ENCODE peak calls at places on chromosomes 7 and 10, in seven cellular contexts. A, N, T, B, V, F and L are unnamed samples. For H3K4me1, the result is how much of the 10 kb centered on the place peaks cover.

GRCh38 chr10:118773041-118773440 is 18.3 kb upstream of the CACUL1 start:
- DNase-seq in V (no peak), F (no peak), N (no peak), A (no peak), T (no peak), B (no peak), L (no peak)

GRCh38 chr7:120966961-120967360 is 16.4 kb downstream of the ING3 start:
- DNase-seq in A (no peak), V (no peak), T (no peak), B (no peak), N (no peak), F (no peak), L (no peak)

GRCh38 chr7:27992755-27993478 is 187.7 kb downstream of the JAZF1 start:
- DNase-seq in N (no peak), T (no peak), A (no peak), B (no peak), F (no peak), V (no peak), L (no peak)

GRCh38 chr10:128627811-128628210 is 501.6 kb upstream of the MKI67 start:
- DNase-seq in A (no peak), B (no peak), N (no peak), V (no peak), T (no peak), F (no peak), L (no peak)

GRCh38 chr10:124943301-124944092 is 1.6 kb downstream of the ZRANB1 start:
- DNase-seq in N (no peak), V (no peak), B (no peak), F (no peak), T (no peak), A (no peak), L (no peak)

GRCh38 chr7:33130184-33130583 is 820 bp downstream of the BBS9 start:
- DNase-seq in N (no peak), B (no peak), T (no peak), A (no peak), F (no peak), V (no peak), L (no peak)

GRCh38 chr10:100067466-100067865 is 14.2 kb downstream of the CPN1 start:
- DNase-seq in N (no peak), V (no peak), T (no peak), A (no peak), F (no peak), B (no peak), L (no peak)

GRCh38 chr10:64041989-64042490 is 520.8 kb downstream of the REEP3 start:
- DNase-seq in A (no peak), F (no peak), B (no peak), N (no peak), T (no peak), V (no peak), L (no peak)

GRCh38 chr7:69772699-69773436 is 174.6 kb downstream of the AUTS2 start:
- DNase-seq in F (no peak), A (no peak), B (no peak), N (no peak), V (peak), T (no peak), L (no peak)

GRCh38 chr10:14833106-14833505 is 4.7 kb downstream of the CDNF start:
- DNase-seq in F (no peak), T (no peak), N (no peak), A (no peak), V (no peak), B (no peak), L (no peak)

GRCh38 chr10:3887885-3888476 is 103.0 kb upstream of the KLF6 start:
- DNase-seq in F (peak), A (peak), B (peak), V (peak), N (no peak), T (peak), L (no peak)

GRCh38 chr7:107528461-107528860 is 35.3 kb downstream of the COG5 start:
- DNase-seq in B (no peak), A (no peak), T (no peak), F (no peak), V (no peak), N (no peak), L (no peak)

GRCh38 chr10:91350651-91351081 is 59.5 kb upstream of the HECTD2 start:
- DNase-seq in V (no peak), B (no peak), F (no peak), T (no peak), A (no peak), N (no peak), L (no peak)

GRCh38 chr10:121527690-121528089 is 70.6 kb downstream of the FGFR2 start:
- DNase-seq in V (peak), T (peak), A (no peak), N (no peak), B (peak), F (no peak), L (no peak)

GRCh38 chr7:2978403-2978802 is 65.3 kb downstream of the CARD11 start:
- DNase-seq in F (peak), N (peak), A (no peak), V (no peak), T (no peak), B (no peak), L (peak)

GRCh38 chr10:70693619-70694286 is 21.4 kb downstream of the ADAMTS14 start:
- DNase-seq in F (no peak), A (no peak), B (no peak), N (peak), T (peak), V (peak), L (peak)

GRCh38 chr10:70756710-70757360 is 28.3 kb downstream of the TBATA start:
- DNase-seq in V (no peak), N (no peak), A (no peak), B (no peak), T (no peak), F (no peak), L (no peak)

GRCh38 chr10:64070241-64070640 is 549.0 kb downstream of the REEP3 start:
- DNase-seq in V (no peak), N (no peak), B (no peak), F (no peak), T (no peak), A (no peak), L (no peak)

GRCh38 chr7:157543276-157543675 is 206.5 kb downstream of the DNAJB6 start:
- DNase-seq in A (no peak), N (no peak), T (no peak), V (peak), F (no peak), B (no peak), L (no peak)

GRCh38 chr10:89032141-89032814 is 41.7 kb downstream of the FAS start:
- DNase-seq in V (no peak), N (no peak), B (no peak), F (no peak), T (no peak), A (peak), L (peak)

GRCh38 chr7:51160990-51161615 is 155.5 kb downstream of the COBL start:
- DNase-seq in B (peak), N (peak), V (peak), T (peak), F (peak), A (no peak), L (peak)

GRCh38 chr7:24609059-24609458 is 35.8 kb downstream of the PALS2 start:
- DNase-seq in A (no peak), B (no peak), T (no peak), N (no peak), V (no peak), F (no peak), L (no peak)

GRCh38 chr7:1650363-1651030 is 19.6 kb upstream of the ELFN1 start:
- DNase-seq in V (no peak), F (no peak), T (no peak), A (no peak), B (no peak), N (no peak), L (peak)

DNA sequence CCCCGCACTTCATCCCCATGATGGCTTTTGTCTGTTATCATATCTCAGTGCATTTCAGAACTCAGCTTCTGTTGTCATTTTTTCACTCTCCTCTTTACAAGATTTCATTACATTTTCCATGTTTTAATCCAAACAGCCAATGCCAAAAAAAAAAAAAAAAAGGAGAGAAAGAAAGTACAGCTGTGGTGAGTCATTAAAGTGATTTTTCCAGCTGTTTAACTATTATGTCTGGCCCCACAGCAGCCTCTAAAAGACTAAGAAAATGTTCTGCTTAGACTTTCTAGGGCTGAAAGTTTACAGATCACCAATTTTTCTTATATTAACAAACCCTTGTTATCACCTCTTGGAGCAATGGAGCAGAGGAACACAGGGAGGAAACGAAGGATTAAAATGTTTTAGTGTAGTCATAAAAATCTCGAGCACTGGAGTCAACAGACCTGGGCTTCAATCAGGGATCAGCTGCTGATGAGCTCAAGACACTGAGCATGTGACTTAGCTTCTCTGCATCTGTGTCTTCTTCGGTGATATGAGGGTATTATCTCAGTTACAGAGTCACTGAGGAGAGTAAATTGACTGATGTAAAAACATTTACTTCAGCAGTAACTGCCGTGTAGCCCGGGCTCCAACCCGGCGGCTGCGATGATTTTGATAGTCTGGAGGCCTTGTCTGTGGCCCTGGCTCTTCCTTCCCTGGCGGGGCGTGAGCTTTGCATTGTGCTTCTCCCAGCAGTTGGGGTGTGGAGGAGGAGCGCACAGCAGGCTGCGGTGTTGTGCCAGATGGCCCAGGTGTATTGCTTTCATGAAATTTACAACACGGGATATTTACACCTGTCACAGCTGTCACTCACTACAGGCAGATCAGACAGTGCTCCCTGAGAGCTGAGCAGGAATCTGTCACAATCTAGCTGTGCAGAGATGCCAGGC is 298.2 kb upstream of the FZD8 start:
- DNase-seq in V (no peak), A (no peak), B (no peak), F (no peak), T (no peak), N (no peak), L (no peak)
- H3K4me3 ChIP-seq in V (no peak), A (no peak), B (no peak), F (no peak), T (no peak), N (no peak), L (no peak)

GRCh38 chr10:90222372-90222771 is 521.0 kb downstream of the KIF20B start:
- DNase-seq in T (no peak), A (peak), B (no peak), F (no peak), V (no peak), N (no peak), L (no peak)
- H3K4me1 ChIP-seq in T (under half), A (under half), B (under half), F (under half), V (under half), N (under half), L (under half)

DNA sequence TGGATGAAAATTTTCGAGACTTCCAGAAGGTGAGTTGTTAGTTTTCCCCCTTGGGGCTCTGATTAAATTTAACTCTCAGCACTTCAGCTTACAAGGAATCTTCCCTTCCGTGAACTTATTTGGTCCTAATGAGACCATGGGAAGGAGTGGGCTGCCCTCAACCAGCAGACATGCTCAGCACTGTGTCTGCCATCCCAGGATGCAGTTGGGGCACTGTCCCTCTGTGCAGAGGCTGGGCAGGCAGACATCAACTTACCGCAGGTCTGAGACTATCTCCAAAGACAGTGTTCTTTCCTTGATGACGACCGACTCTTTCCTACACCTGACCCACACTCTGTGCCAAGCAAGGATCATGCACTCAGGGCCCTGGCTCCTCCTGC is 36.7 kb downstream of the VOPP1 start:
- DNase-seq in F (no peak), V (no peak), A (no peak), T (no peak), B (no peak), N (no peak), L (no peak)
- H3K27ac ChIP-seq in F (no peak), V (no peak), A (no peak), T (no peak), B (no peak), N (no peak), L (no peak)

DNA sequence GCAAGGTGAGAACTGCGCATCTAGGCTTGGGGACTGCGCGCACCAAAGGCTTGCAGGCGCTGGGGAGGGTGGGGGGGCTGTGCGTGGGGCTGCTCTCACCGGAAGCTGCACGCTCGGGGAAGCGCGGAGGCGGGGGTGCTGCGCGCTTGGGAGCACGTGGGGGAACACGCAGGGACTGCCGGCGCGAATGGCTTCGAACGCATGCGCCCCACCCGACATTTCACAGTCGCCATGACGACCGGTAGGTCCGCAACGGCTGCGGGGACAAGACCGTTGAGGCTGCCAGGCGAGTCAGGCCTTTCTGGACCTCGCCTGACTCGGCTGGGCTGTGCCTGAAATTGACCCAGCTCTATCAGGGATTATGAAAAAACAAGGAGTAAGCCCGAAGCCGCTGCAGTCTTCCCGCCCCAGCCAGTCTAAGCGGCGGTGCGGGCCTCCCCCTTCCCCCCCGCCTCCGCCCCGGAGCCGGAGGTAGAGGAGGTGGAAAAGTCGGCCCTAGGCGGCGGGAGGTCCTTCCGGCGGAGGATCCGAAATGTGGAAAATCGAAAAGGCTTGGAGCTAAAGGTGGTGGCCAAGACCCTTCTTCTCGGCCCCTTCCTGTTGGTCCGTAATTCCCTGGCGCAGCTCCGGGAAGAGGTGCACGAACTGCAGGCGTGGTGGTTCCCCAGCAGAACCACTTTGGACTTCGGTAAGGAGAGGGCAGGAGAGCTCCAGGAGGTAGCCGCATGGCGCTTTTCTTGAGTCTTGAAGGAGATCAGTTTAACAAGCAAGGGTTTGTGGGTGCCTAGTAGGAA is 34.9 kb upstream of the STEAP1 start:
- DNase-seq in B (no peak), N (peak), T (no peak), F (peak), A (no peak), V (peak), L (peak)
- H3K4me3 ChIP-seq in B (peak), N (peak), T (peak), F (peak), A (no peak), V (peak), L (peak)

GRCh38 chr10:103646304-103646703 is 152.8 kb downstream of the NEURL1 start:
- DNase-seq in F (no peak), T (no peak), A (no peak), V (no peak), N (no peak), B (no peak), L (no peak)

GRCh38 chr10:103649654-103650423 is 156.3 kb downstream of the NEURL1 start:
- DNase-seq in V (no peak), A (no peak), T (no peak), F (no peak), B (no peak), N (peak), L (no peak)

GRCh38 chr10:103648951-103649532 is 155.5 kb downstream of the NEURL1 start:
- DNase-seq in A (no peak), B (no peak), F (no peak), V (peak), N (no peak), T (peak), L (no peak)

GRCh38 chr10:103645141-103646054 is 151.9 kb downstream of the NEURL1 start:
- DNase-seq in N (peak), T (peak), B (no peak), A (peak), V (peak), F (no peak), L (peak)

GRCh38 chr10:103648231-103648950 is 154.9 kb downstream of the NEURL1 start:
- DNase-seq in A (no peak), F (no peak), B (no peak), T (no peak), V (no peak), N (no peak), L (no peak)
- H3K4me1 ChIP-seq in A (under half), F (under half), B (under half), T (under half), V (half or more), N (half or more), L (half or more)